ENCODE peak calls at places on chromosomes 7 and 10, in six cellular contexts. One of them, this sample, is unnamed.

GRCh38 chr7:139799586-139799985 is 21.8 kb upstream of the HIPK2 start:
- DNase-seq in OCI-LY7: no peak
- DNase-seq in cardiac fibroblast: no peak
- DNase-seq in astrocyte of the spinal cord: no peak
- DNase-seq in mesothelial cell of epicardium: no peak
- DNase-seq in thyroid gland: no peak
- DNase-seq in this sample: no peak

GRCh38 chr7:151775547-151776443 is 101.1 kb downstream of the PRKAG2 start:
- DNase-seq in OCI-LY7: no peak
- DNase-seq in cardiac fibroblast: no peak
- DNase-seq in astrocyte of the spinal cord: no peak
- DNase-seq in mesothelial cell of epicardium: no peak
- DNase-seq in thyroid gland: no peak
- DNase-seq in this sample: no peak

GRCh38 chr10:76082232-76082631 is 650.8 kb downstream of the LRMDA start:
- DNase-seq in OCI-LY7: no peak
- DNase-seq in cardiac fibroblast: peak
- DNase-seq in astrocyte of the spinal cord: peak
- DNase-seq in mesothelial cell of epicardium: no peak
- DNase-seq in thyroid gland: no peak
- DNase-seq in this sample: peak

GRCh38 chr7:136528329-136528728 is 340.1 kb upstream of the CHRM2 start:
- DNase-seq in OCI-LY7: no peak
- DNase-seq in cardiac fibroblast: peak
- DNase-seq in astrocyte of the spinal cord: peak
- DNase-seq in mesothelial cell of epicardium: no peak
- DNase-seq in thyroid gland: no peak
- DNase-seq in this sample: no peak

GRCh38 chr7:117098457-117098856 is 145.2 kb downstream of the ST7 start:
- DNase-seq in OCI-LY7: no peak
- DNase-seq in cardiac fibroblast: peak
- DNase-seq in astrocyte of the spinal cord: peak
- DNase-seq in mesothelial cell of epicardium: no peak
- DNase-seq in thyroid gland: no peak
- DNase-seq in this sample: no peak

GRCh38 chr7:130758429-130759056 is 24.5 kb upstream of the KLF14 start:
- DNase-seq in OCI-LY7: peak
- DNase-seq in cardiac fibroblast: peak
- DNase-seq in astrocyte of the spinal cord: peak
- DNase-seq in mesothelial cell of epicardium: no peak
- DNase-seq in thyroid gland: no peak
- DNase-seq in this sample: no peak

GRCh38 chr10:520402-520787 is 169.1 kb downstream of the DIP2C start:
- DNase-seq in OCI-LY7: no peak
- DNase-seq in cardiac fibroblast: no peak
- DNase-seq in astrocyte of the spinal cord: no peak
- DNase-seq in mesothelial cell of epicardium: no peak
- DNase-seq in thyroid gland: no peak
- DNase-seq in this sample: no peak

GRCh38 chr10:129277804-129278203 is 189.2 kb upstream of the MGMT start:
- DNase-seq in OCI-LY7: no peak
- DNase-seq in cardiac fibroblast: no peak
- DNase-seq in astrocyte of the spinal cord: no peak
- DNase-seq in mesothelial cell of epicardium: no peak
- DNase-seq in thyroid gland: no peak
- DNase-seq in this sample: no peak

GRCh38 chr7:132979524-132979923 is 102.4 kb downstream of the CHCHD3 start:
- DNase-seq in OCI-LY7: no peak
- DNase-seq in cardiac fibroblast: no peak
- DNase-seq in astrocyte of the spinal cord: no peak
- DNase-seq in mesothelial cell of epicardium: no peak
- DNase-seq in thyroid gland: no peak
- DNase-seq in this sample: no peak

GRCh38 chr10:59079386-59080226 is 96.8 kb upstream of the PHYHIPL start:
- DNase-seq in OCI-LY7: no peak
- DNase-seq in cardiac fibroblast: peak
- DNase-seq in astrocyte of the spinal cord: peak
- DNase-seq in mesothelial cell of epicardium: no peak
- DNase-seq in thyroid gland: no peak
- DNase-seq in this sample: no peak

GRCh38 chr7:127897704-127898454 is 133.4 kb downstream of the LRRC4 start:
- DNase-seq in OCI-LY7: no peak
- DNase-seq in cardiac fibroblast: peak
- DNase-seq in astrocyte of the spinal cord: no peak
- DNase-seq in mesothelial cell of epicardium: no peak
- DNase-seq in thyroid gland: no peak
- DNase-seq in this sample: peak

GRCh38 chr7:157760004-157760730 is 423.4 kb downstream of the DNAJB6 start:
- DNase-seq in OCI-LY7: peak
- DNase-seq in cardiac fibroblast: no peak
- DNase-seq in astrocyte of the spinal cord: no peak
- DNase-seq in mesothelial cell of epicardium: no peak
- DNase-seq in thyroid gland: no peak
- DNase-seq in this sample: peak

DNA sequence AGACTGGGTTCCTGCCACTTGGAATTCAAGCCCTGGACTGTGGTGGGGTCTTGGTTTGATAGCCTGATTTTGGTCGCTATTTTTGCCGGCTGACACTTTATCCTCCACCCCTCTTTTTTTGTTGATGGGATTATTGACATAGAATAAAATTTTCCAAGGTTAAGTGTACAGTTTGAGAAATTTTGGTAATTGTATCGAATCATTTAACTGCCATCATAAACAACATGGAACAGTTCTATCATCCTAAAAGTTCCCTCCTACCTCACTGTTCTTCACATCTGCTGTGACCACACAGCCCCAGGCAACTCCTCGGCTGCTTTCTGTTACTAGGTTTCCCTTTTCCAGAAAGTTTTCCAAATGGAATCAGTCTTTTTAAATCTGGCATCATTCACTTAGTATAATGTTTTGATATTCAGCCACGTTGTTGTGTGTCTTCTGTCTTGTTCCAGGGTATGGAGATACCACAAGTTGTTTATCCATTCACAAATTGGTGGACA is 50.6 kb upstream of the STEAP1B start:
- DNase-seq in OCI-LY7: no peak
- DNase-seq in cardiac fibroblast: no peak
- DNase-seq in astrocyte of the spinal cord: no peak
- DNase-seq in mesothelial cell of epicardium: no peak
- DNase-seq in thyroid gland: no peak
- DNase-seq in this sample: no peak
- TF ChIP-seq CTCF in OCI-LY7: peak
- TF ChIP-seq CTCF in cardiac fibroblast: no peak
- TF ChIP-seq CTCF in astrocyte of the spinal cord: no peak
- TF ChIP-seq CTCF in mesothelial cell of epicardium: no peak
- TF ChIP-seq CTCF in thyroid gland: no peak
- TF ChIP-seq CTCF in this sample: peak

DNA sequence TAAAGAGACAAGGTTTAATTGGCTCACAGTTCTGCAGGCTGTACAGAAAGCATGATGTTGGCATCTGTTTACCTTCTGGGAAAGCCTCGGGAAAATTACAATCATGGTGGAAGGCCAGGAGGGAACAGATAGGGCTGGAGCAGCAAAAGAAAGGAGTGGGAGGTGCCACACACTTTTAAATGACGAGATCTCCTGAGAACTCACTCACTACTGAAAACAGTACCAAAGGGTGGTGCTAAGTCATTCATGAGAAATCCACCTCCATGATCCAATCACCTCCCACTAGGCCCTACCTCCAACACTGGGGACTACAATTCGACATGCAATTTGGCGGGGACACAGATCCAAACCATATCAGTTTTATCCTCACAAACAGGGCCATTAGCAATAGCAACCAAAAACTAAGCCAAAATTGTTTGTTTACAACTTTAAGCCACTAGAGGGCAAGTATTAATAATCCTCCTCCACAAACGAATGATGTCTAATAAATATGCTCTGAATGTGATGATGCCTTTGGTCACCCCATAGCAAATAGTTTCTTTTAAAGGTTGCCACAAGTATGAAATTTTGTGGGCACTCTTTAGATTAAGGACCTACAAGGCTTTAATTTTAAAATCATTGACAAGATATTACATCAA is 129.2 kb upstream of the NRBF2 start:
- DNase-seq in OCI-LY7: peak
- DNase-seq in cardiac fibroblast: peak
- DNase-seq in astrocyte of the spinal cord: no peak
- DNase-seq in mesothelial cell of epicardium: no peak
- DNase-seq in thyroid gland: no peak
- DNase-seq in this sample: no peak
- TF ChIP-seq CTCF in OCI-LY7: peak
- TF ChIP-seq CTCF in cardiac fibroblast: peak
- TF ChIP-seq CTCF in astrocyte of the spinal cord: peak
- TF ChIP-seq CTCF in mesothelial cell of epicardium: peak
- TF ChIP-seq CTCF in thyroid gland: no peak
- TF ChIP-seq CTCF in this sample: peak

DNA sequence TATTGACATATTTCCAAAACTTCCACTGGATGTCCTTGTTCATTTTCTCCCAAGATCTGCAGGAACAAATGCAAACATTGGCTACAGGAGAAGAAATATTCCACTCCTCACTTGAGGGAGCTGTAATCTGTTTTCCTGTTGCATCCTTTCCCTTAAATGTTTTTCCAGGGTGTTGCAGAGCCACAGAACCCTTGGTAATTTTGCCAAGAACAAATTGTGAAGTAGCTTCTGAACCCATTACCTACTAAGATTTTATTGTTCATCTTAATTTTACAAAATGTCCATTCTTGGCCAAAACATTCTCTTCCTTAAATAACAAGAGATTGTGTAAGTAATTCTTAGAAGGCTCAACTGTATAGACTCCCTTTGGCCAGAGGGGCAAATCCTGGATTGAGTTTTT is 177.0 kb downstream of the GNAT3 start:
- DNase-seq in OCI-LY7: no peak
- DNase-seq in cardiac fibroblast: no peak
- DNase-seq in astrocyte of the spinal cord: no peak
- DNase-seq in mesothelial cell of epicardium: no peak
- DNase-seq in thyroid gland: no peak
- DNase-seq in this sample: no peak
- TF ChIP-seq CTCF in OCI-LY7: no peak
- TF ChIP-seq CTCF in cardiac fibroblast: no peak
- TF ChIP-seq CTCF in astrocyte of the spinal cord: no peak
- TF ChIP-seq CTCF in mesothelial cell of epicardium: no peak
- TF ChIP-seq CTCF in thyroid gland: no peak
- TF ChIP-seq CTCF in this sample: no peak

GRCh38 chr10:132914732-132915131 is 27.6 kb downstream of the CFAP46 start:
- DNase-seq in OCI-LY7: no peak
- DNase-seq in cardiac fibroblast: no peak
- DNase-seq in astrocyte of the spinal cord: no peak
- DNase-seq in mesothelial cell of epicardium: no peak
- DNase-seq in thyroid gland: peak
- DNase-seq in this sample: no peak

GRCh38 chr10:132913559-132914115 is 28.7 kb downstream of the CFAP46 start:
- DNase-seq in OCI-LY7: no peak
- DNase-seq in cardiac fibroblast: no peak
- DNase-seq in astrocyte of the spinal cord: no peak
- DNase-seq in mesothelial cell of epicardium: peak
- DNase-seq in thyroid gland: no peak
- DNase-seq in this sample: no peak

GRCh38 chr10:132916421-132916841 is 25.9 kb downstream of the CFAP46 start:
- DNase-seq in OCI-LY7: no peak
- DNase-seq in cardiac fibroblast: no peak
- DNase-seq in astrocyte of the spinal cord: no peak
- DNase-seq in mesothelial cell of epicardium: peak
- DNase-seq in thyroid gland: peak
- DNase-seq in this sample: no peak

GRCh38 chr10:132916956-132917666 is 25.3 kb downstream of the CFAP46 start:
- DNase-seq in OCI-LY7: no peak
- DNase-seq in cardiac fibroblast: no peak
- DNase-seq in astrocyte of the spinal cord: no peak
- DNase-seq in mesothelial cell of epicardium: peak
- DNase-seq in thyroid gland: no peak
- DNase-seq in this sample: no peak

GRCh38 chr10:132915411-132915810 is 27.0 kb downstream of the CFAP46 start:
- DNase-seq in OCI-LY7: peak
- DNase-seq in cardiac fibroblast: no peak
- DNase-seq in astrocyte of the spinal cord: no peak
- DNase-seq in mesothelial cell of epicardium: peak
- DNase-seq in thyroid gland: no peak
- DNase-seq in this sample: no peak
- TF ChIP-seq CTCF in OCI-LY7: no peak
- TF ChIP-seq CTCF in cardiac fibroblast: no peak
- TF ChIP-seq CTCF in astrocyte of the spinal cord: no peak
- TF ChIP-seq CTCF in mesothelial cell of epicardium: no peak
- TF ChIP-seq CTCF in thyroid gland: no peak
- TF ChIP-seq CTCF in this sample: no peak

GRCh38 chr7:50782376-50783208 is at the start of gene GRB10:
- DNase-seq in OCI-LY7: no peak
- DNase-seq in cardiac fibroblast: peak
- DNase-seq in astrocyte of the spinal cord: peak
- DNase-seq in mesothelial cell of epicardium: no peak
- DNase-seq in thyroid gland: peak
- DNase-seq in this sample: no peak
- TF ChIP-seq CTCF in OCI-LY7: no peak
- TF ChIP-seq CTCF in cardiac fibroblast: peak
- TF ChIP-seq CTCF in astrocyte of the spinal cord: peak
- TF ChIP-seq CTCF in mesothelial cell of epicardium: no peak
- TF ChIP-seq CTCF in thyroid gland: no peak
- TF ChIP-seq CTCF in this sample: peak

GRCh38 chr10:116772901-116773300 is 30.5 kb upstream of the HSPA12A start:
- DNase-seq in OCI-LY7: no peak
- DNase-seq in cardiac fibroblast: no peak
- DNase-seq in astrocyte of the spinal cord: no peak
- DNase-seq in mesothelial cell of epicardium: no peak
- DNase-seq in thyroid gland: no peak
- DNase-seq in this sample: no peak
- TF ChIP-seq CTCF in OCI-LY7: no peak
- TF ChIP-seq CTCF in cardiac fibroblast: no peak
- TF ChIP-seq CTCF in astrocyte of the spinal cord: no peak
- TF ChIP-seq CTCF in mesothelial cell of epicardium: no peak
- TF ChIP-seq CTCF in thyroid gland: no peak
- TF ChIP-seq CTCF in this sample: no peak